ENCODE peak calls at places on chromosomes 1 and 21, in nine cellular contexts. Q, Z, T, S, H, B, E, X and R are unnamed samples.
A peak's percentile ranks its signal among the peaks of the same experiment; 100 is the strongest.

GRCh38 chr1:17158961-17159360 is 39.7 kb upstream of the PADI2 start:
- DNase-seq in Q (no peak), Z (no peak), T (no peak), S (no peak), H (no peak), B (no peak), E (no peak), X (no peak), R (no peak)

GRCh38 chr1:154500533-154500932 is 1.5 kb upstream of the TDRD10 start:
- DNase-seq in Q (no peak), Z (no peak), T (no peak), S (no peak), H (no peak), B (no peak), E (no peak), X (no peak), R (no peak)

GRCh38 chr21:41974752-41975053 is 20.9 kb upstream of the C2CD2 start:
- DNase-seq in Q (no peak), Z (no peak), T (no peak), S (no peak), H (no peak), B (no peak), E (no peak), X (no peak), R (no peak)

GRCh38 chr21:35352066-35352770 is 303.1 kb upstream of the RUNX1 start:
- DNase-seq in Q (no peak), Z (no peak), T (peak; percentile 61), S (peak; percentile 11), H (no peak), B (no peak), E (no peak), X (no peak), R (no peak)

GRCh38 chr1:222242492-222242891 is 305.4 kb downstream of the HHIPL2 start:
- DNase-seq in Q (no peak), Z (no peak), T (no peak), S (no peak), H (no peak), B (no peak), E (no peak), X (no peak), R (no peak)

GRCh38 chr1:46673749-46674182 is 2.1 kb downstream of the TEX38 start:
- DNase-seq in Q (no peak), Z (no peak), T (peak; percentile 42), S (peak; percentile 74), H (no peak), B (no peak), E (no peak), X (no peak), R (no peak)

GRCh38 chr1:202304370-202304769 is 37.4 kb downstream of the UBE2T start:
- DNase-seq in Q (no peak), Z (no peak), T (no peak), S (no peak), H (no peak), B (no peak), E (peak; percentile 41), X (no peak), R (no peak)

GRCh38 chr1:65658122-65658521 is 134.6 kb upstream of the PDE4B start:
- DNase-seq in Q (no peak), Z (no peak), T (peak; percentile 15), S (peak; percentile 39), H (no peak), B (no peak), E (no peak), X (no peak), R (no peak)

GRCh38 chr1:170032531-170033295 is 41.8 kb downstream of the KIFAP3 start:
- DNase-seq in Q (no peak), Z (no peak), T (peak; percentile 59), S (peak; percentile 53), H (no peak), B (no peak), E (no peak), X (no peak), R (no peak)